ENCODE peak calls at places on chromosomes 6 and 20, in eight cellular contexts. S is fibroblast of lung, Y is PC-3, Z is PC-9, Q is MM.1S, W is H9, V is neural progenitor cell, B is astrocyte. N is an unnamed sample. For H3K4me1, the result is how much of the 10 kb centered on the place peaks cover.

GRCh38 chr6:105921781-105922180 is 164.4 kb upstream of the PRDM1 start:
- DNase-seq in Z (no peak), Y (no peak), S (no peak), Q (no peak), W (no peak), V (no peak), B (no peak), N (no peak)

GRCh38 chr6:107866606-107867301 is 42.6 kb upstream of the SCML4 start:
- DNase-seq in B (no peak), W (no peak), S (peak), Y (peak), Q (peak), Z (no peak), V (peak), N (peak)

GRCh38 chr6:150846641-150847040 is 18.9 kb upstream of the MTHFD1L start:
- DNase-seq in V (no peak), Q (no peak), W (no peak), Z (no peak), S (peak), Y (no peak), B (no peak), N (no peak)

GRCh38 chr6:10175330-10175729 is 239.5 kb downstream of the TFAP2A start:
- DNase-seq in V (no peak), S (no peak), B (no peak), Y (peak), W (no peak), Q (no peak), Z (no peak), N (no peak)

GRCh38 chr6:135935951-135936601 is 84.6 kb downstream of the PDE7B start:
- DNase-seq in W (no peak), Q (no peak), Z (no peak), V (no peak), B (peak), Y (peak), S (peak), N (no peak)

GRCh38 chr20:2757001-2757400 is 43.4 kb downstream of the CPXM1 start:
- DNase-seq in Z (no peak), S (no peak), V (no peak), B (no peak), Q (no peak), W (no peak), Y (no peak), N (no peak)

GRCh38 chr6:157823523-157824370 is 701 bp downstream of the SNX9 start:
- DNase-seq in B (peak), Y (peak), W (peak), V (peak), S (peak), Q (no peak), Z (peak), N (peak)

GRCh38 chr6:13355969-13356368 is 27.6 kb upstream of the TBC1D7 start:
- DNase-seq in Z (no peak), S (no peak), V (no peak), B (no peak), W (no peak), Q (peak), Y (no peak), N (no peak)

GRCh38 chr6:42845327-42845694 is 34.1 kb upstream of the RPL7L1 start:
- DNase-seq in Q (no peak), Z (no peak), B (no peak), W (no peak), Y (no peak), S (no peak), V (no peak), N (no peak)

GRCh38 chr6:136077834-136078576 is 172.1 kb downstream of the MTFR2 start:
- DNase-seq in S (peak), B (peak), Y (peak), Z (no peak), V (no peak), W (no peak), Q (no peak), N (no peak)

GRCh38 chr20:4099905-4100675 is 84.7 kb upstream of the RNF24 start:
- DNase-seq in S (peak), W (no peak), B (no peak), V (no peak), Q (no peak), Z (no peak), Y (no peak), N (no peak)

GRCh38 chr6:79614326-79615285 is 16.5 kb upstream of the SH3BGRL2 start:
- DNase-seq in V (no peak), S (no peak), Y (no peak), Q (peak), Z (no peak), B (no peak), W (no peak), N (no peak)

GRCh38 chr6:71419217-71419953 is 130.8 kb downstream of the OGFRL1 start:
- DNase-seq in Y (peak), S (no peak), Z (peak), B (no peak), Q (no peak), W (no peak), V (no peak), N (peak)

GRCh38 chr6:41469156-41469950 is 76.8 kb upstream of the FOXP4 start:
- DNase-seq in Y (no peak), S (no peak), Q (no peak), W (no peak), V (peak), Z (no peak), B (no peak), N (no peak)

GRCh38 chr20:49790077-49790798 is 22.4 kb upstream of the SLC9A8 start:
- DNase-seq in W (no peak), V (no peak), Z (peak), Q (no peak), B (no peak), Y (peak), S (peak), N (peak)

GRCh38 chr20:49658508-49658907 is 55.2 kb downstream of the B4GALT5 start:
- DNase-seq in B (no peak), Y (no peak), Q (no peak), V (peak), W (no peak), Z (no peak), S (no peak), N (peak)

GRCh38 chr20:17650301-17650761 is 31.7 kb downstream of the RRBP1 start:
- DNase-seq in Q (no peak), W (no peak), B (no peak), Z (no peak), V (no peak), Y (no peak), S (no peak), N (no peak)

GRCh38 chr20:31968299-31969126 is 562 bp downstream of the XKR7 start:
- DNase-seq in V (peak), W (peak), Q (peak), Y (peak), B (peak), Z (peak), S (peak), N (peak)

GRCh38 chr6:144559865-144560603 is 274.9 kb downstream of the UTRN start:
- DNase-seq in Z (peak), S (peak), B (peak), Q (no peak), Y (no peak), W (no peak), V (no peak), N (no peak)

GRCh38 chr6:72621243-72622093 is at the start of gene KCNQ5:
- DNase-seq in Z (peak), V (peak), Q (no peak), Y (no peak), W (peak), S (no peak), B (no peak), N (peak)

DNA sequence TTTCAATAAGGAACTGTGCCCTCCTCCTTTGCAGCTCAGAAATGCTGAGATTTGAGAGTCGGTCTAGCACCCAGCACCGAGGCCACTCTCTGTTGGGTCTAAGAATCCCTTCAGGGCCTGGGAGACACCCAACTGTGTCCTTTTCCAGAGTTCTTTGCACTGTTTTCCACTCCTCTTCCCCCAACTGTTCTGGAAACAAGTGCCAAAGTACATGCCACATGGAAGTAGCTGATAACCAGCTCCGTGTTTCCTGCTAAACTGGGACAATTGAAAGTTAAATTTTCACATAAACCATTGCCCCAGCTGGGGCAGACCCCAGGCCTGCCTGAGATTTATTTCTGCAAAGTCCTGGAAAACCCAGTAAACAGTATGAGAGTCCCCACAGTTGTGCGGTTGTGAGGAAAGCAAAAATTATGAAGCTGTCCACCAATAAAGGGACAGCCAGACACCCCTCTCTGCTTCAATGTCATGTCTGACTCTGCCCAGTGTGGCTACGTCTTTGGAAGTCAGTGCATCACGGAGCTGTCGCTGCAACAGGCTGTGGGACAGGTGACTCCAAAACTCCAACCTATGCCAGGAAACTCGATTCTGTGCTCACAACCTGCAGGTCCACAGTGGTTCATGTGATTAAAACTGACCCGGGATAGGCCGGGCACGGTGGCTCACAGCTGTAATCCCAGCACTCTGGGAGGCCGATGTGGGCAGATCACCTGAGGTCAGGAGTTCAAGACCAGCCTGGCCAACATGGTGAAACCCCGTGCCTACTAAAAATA is 178.0 kb upstream of the AFDN start:
- DNase-seq in V (no peak), S (no peak), Q (no peak), Y (no peak), Z (no peak), W (no peak), B (no peak), N (no peak)
- H3K4me1 ChIP-seq in V (under half), S (under half), Q (under half), Y (under half), Z (under half), W (under half), B (under half), N (under half)

DNA sequence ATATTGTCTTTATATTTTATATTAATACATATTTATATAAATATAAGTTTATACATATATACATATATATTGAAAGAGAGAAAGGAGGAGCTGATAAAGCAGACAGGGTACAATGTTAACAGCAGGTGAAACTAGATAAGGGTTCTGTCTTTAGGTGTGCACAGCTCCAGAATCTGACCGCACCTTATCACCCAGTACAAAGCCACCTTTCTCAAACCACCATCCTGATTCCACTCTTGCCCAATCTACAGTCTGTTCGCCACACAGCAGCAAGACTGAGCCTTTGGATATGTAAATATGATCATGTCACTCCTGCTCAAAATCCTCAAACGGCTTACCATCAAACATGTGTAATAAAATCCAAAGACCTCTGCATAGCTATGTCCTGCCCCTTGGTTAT is 34.7 kb upstream of the ASCC3 start:
- DNase-seq in B (no peak), W (no peak), V (no peak), S (no peak), Q (no peak), Y (no peak), Z (no peak), N (no peak)
- H2AFZ ChIP-seq in B (no peak), W (no peak), V (no peak), S (no peak), Q (no peak), Y (no peak), Z (no peak), N (no peak)

GRCh38 chr6:170423030-170423429 is 116.5 kb downstream of the FAM120B start:
- DNase-seq in S (no peak), W (peak), Z (no peak), V (peak), Y (no peak), Q (no peak), B (no peak), N (peak)

GRCh38 chr6:170421921-170422320 is 115.4 kb downstream of the FAM120B start:
- DNase-seq in Q (no peak), B (no peak), Z (no peak), W (no peak), S (no peak), V (no peak), Y (peak), N (no peak)

GRCh38 chr6:170420791-170421776 is 114.5 kb downstream of the FAM120B start:
- DNase-seq in Y (peak), V (no peak), Q (no peak), S (no peak), B (no peak), W (no peak), Z (no peak), N (no peak)

GRCh38 chr6:170424634-170425126 is 118.1 kb downstream of the FAM120B start:
- DNase-seq in V (no peak), Y (no peak), Z (no peak), Q (no peak), B (no peak), W (no peak), S (no peak), N (no peak)

DNA sequence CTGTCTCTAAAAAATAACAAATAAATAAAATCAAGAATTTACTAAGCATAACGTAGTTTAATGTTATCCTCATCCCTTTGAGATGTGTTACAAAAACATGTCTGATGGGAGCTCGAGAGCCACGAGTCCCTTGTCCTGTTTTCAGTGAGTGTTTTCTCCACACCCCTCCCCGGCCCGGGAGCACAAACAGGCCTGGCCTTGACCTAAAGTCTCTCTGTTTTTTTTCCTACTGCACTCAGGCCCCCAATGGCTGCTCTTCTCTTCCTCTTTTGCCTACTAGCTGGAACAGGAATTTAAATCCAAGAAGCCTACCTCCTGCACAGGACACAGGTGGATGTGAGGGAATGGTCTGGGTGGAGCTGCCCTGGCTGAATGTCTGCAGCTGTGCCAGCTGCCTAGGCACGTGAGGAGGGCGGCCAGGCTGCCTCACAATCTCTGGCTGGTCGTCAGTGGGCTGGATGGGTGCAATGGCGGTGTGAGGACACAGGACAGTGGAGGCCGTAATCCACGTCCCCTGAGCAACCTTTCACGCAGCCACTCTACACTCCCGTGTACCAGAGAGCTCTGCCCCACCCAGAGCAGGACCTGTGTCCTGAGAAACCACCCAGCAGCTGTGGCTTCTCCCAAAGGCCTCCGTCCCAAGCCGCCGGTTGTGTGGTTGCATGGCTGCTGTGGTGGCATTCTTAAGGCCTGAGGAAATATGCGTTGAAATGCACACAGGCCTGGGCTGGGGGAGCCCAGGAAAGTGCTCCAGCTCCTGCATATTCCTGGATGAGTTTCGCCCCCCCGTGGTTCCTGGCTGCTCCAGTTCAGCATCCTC is 117.5 kb downstream of the FAM120B start:
- DNase-seq in Z (no peak), Q (no peak), B (no peak), W (no peak), V (no peak), Y (no peak), S (no peak), N (no peak)
- TF ChIP-seq CTCF in Z (no peak), Q (no peak), B (no peak), W (no peak), V (no peak), Y (no peak), S (no peak), N (no peak)

DNA sequence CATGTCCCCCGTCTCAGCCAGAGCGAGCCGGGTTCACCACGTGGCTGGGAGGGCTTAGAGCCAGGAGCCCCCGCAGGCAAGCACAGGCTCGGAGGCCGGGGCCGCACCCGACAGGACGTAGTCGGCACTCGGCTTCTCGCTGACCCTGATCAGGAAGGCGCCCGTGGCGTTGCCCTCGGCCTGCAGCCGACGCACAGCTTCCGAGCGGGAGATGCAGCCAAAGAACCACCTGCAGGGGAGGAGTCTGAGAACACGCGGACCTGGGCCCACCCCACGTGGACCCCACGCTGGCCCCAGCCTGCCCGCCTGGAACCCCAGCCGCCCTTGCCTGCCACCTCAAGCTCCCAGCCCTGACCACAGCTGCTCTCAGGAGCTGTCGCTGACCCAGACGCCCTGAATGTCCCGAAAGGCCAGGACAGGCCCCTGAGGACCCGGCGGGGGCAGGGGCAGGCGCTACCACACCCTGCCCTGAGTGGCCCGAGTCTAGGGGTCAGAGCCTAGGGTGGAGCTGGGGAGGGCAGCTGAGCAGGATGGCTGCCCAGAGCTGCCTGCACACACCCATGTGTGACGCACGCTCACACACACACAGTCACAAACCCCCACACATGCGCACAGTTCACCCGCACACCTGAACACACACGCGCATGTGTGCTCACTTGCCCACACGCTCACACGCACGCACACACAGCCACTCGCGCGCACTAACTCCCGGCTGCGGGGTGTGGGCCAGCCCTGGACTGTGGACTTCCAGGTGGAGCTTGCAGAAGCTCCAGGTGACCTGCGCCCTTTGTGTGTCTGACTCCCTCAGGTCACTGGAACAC is 2.1 kb downstream of the PTK6 start:
- DNase-seq in S (no peak), Y (no peak), V (no peak), W (no peak), Z (peak), B (no peak), Q (no peak), N (no peak)
- H3K4me1 ChIP-seq in S (under half), Y (under half), V (under half), W (under half), Z (under half), B (under half), Q (under half), N (under half)

GRCh38 chr20:43513298-43514061 is 6.0 kb downstream of the L3MBTL1 start:
- DNase-seq in B (no peak), S (no peak), Y (no peak), V (no peak), W (no peak), Q (no peak), Z (no peak), N (no peak)
- H2AFZ ChIP-seq in B (peak), S (peak), Y (peak), V (no peak), W (no peak), Q (peak), Z (peak), N (no peak)